ENCODE peak calls at places on chromosomes 16 and 17, in nine cellular contexts. K is right lobe of liver; R is stimulated activated CD4-positive, alpha-beta T cell treated with anti-CD3 and anti-CD28 coated beads, Interleukin-1b, Interleukin-23, amount 100 ng/mL, for 24 hours; Q is cardiac fibroblast; A is foreskin melanocyte; S is frontal cortex; V is T-helper 2 cell; N is GM19239; T is EL. F is an unnamed sample.

GRCh38 chr17:64938925-64939474 is 19.7 kb upstream of the LRRC37A3 start:
- DNase-seq in S (no peak), Q (peak), V (peak), K (peak), A (no peak), N (peak), T (peak), R (peak), F (no peak)

GRCh38 chr17:29760279-29760721 is 137.6 kb upstream of the CORO6 start:
- DNase-seq in Q (peak), T (peak), S (no peak), N (peak), V (no peak), A (no peak), K (no peak), R (peak), F (no peak)

GRCh38 chr17:9766970-9767369 is 24.4 kb downstream of the DHRS7C start:
- DNase-seq in K (no peak), S (no peak), R (no peak), V (no peak), A (no peak), Q (no peak), N (no peak), T (no peak), F (no peak)

GRCh38 chr16:22373662-22374310 is 633 bp downstream of the CDR2 start:
- DNase-seq in T (peak), N (no peak), K (peak), R (peak), S (no peak), Q (peak), V (peak), A (peak), F (no peak)

GRCh38 chr17:81248649-81249048 is 9.5 kb downstream of the NDUFAF8 start:
- DNase-seq in V (no peak), A (no peak), R (no peak), T (no peak), Q (no peak), K (peak), S (no peak), N (no peak), F (no peak)

GRCh38 chr17:46780003-46780373 is 38.5 kb downstream of the WNT3 start:
- DNase-seq in K (no peak), A (no peak), Q (no peak), V (no peak), S (no peak), T (no peak), N (no peak), R (no peak), F (no peak)

GRCh38 chr17:44529864-44530263 is 26.7 kb upstream of the GPATCH8 start:
- DNase-seq in K (no peak), R (no peak), Q (no peak), A (no peak), S (no peak), V (no peak), T (no peak), N (no peak), F (no peak)

GRCh38 chr17:76968707-76969597 is 100.7 kb downstream of the MGAT5B start:
- DNase-seq in R (peak), V (no peak), Q (peak), A (peak), S (no peak), T (no peak), K (no peak), N (peak), F (no peak)

GRCh38 chr16:88014954-88015805 is 63.9 kb downstream of the BANP start:
- DNase-seq in Q (no peak), R (no peak), V (no peak), K (no peak), A (no peak), T (no peak), S (no peak), N (no peak), F (no peak)

GRCh38 chr17:64732336-64733006 is 70.4 kb upstream of the SMURF2 start:
- DNase-seq in S (no peak), A (no peak), V (no peak), T (peak), Q (peak), R (no peak), K (peak), N (no peak), F (peak)

GRCh38 chr17:80942360-80943345 is 49.0 kb upstream of the CHMP6 start:
- DNase-seq in T (peak), R (no peak), A (no peak), V (no peak), N (no peak), K (no peak), Q (peak), S (peak), F (peak)